ENCODE peak calls at places on chromosome X, in five cellular contexts. One of them, this sample, is unnamed.
A peak's percentile ranks its signal among the peaks of the same experiment; 100 is the strongest.

GRCh38 chrX:151984328-151984727 is 9.9 kb upstream of the GABRE start:
- DNase-seq in astrocyte: peak; percentile 92
- DNase-seq in bronchial epithelial cell: peak; percentile 92
- DNase-seq in AG04450: no peak
- DNase-seq in ovary: no peak
- DNase-seq in this sample: peak; percentile 80

GRCh38 chrX:23816179-23816578 is 33.2 kb downstream of the SAT1 start:
- DNase-seq in astrocyte: no peak
- DNase-seq in bronchial epithelial cell: no peak
- DNase-seq in AG04450: no peak
- DNase-seq in ovary: no peak
- DNase-seq in this sample: no peak

GRCh38 chrX:69616520-69617203 is 749 bp downstream of the EDA start:
- DNase-seq in astrocyte: no peak
- DNase-seq in bronchial epithelial cell: no peak
- DNase-seq in AG04450: no peak
- DNase-seq in ovary: peak; percentile 32
- DNase-seq in this sample: no peak

GRCh38 chrX:155027509-155028066 is 944 bp downstream of the FUNDC2 start:
- DNase-seq in astrocyte: peak; percentile 71
- DNase-seq in bronchial epithelial cell: peak; percentile 61
- DNase-seq in AG04450: no peak
- DNase-seq in ovary: peak; percentile 40
- DNase-seq in this sample: peak; percentile 61

GRCh38 chrX:6738518-6739470 is 203.9 kb upstream of the VCX3A start:
- DNase-seq in astrocyte: no peak
- DNase-seq in bronchial epithelial cell: no peak
- DNase-seq in AG04450: no peak
- DNase-seq in ovary: no peak
- DNase-seq in this sample: no peak

GRCh38 chrX:44130189-44130588 is 157.0 kb upstream of the NDP start:
- DNase-seq in astrocyte: no peak
- DNase-seq in bronchial epithelial cell: no peak
- DNase-seq in AG04450: no peak
- DNase-seq in ovary: no peak
- DNase-seq in this sample: no peak

GRCh38 chrX:49166914-49167739 is 4.6 kb downstream of the MAGIX start:
- DNase-seq in astrocyte: peak; percentile 77
- DNase-seq in bronchial epithelial cell: peak; percentile 69
- DNase-seq in AG04450: no peak
- DNase-seq in ovary: peak; percentile 70
- DNase-seq in this sample: peak; percentile 49

GRCh38 chrX:40912576-40912975 is 172.7 kb upstream of the USP9X start:
- DNase-seq in astrocyte: no peak
- DNase-seq in bronchial epithelial cell: peak; percentile 55
- DNase-seq in AG04450: no peak
- DNase-seq in ovary: no peak
- DNase-seq in this sample: no peak

DNA sequence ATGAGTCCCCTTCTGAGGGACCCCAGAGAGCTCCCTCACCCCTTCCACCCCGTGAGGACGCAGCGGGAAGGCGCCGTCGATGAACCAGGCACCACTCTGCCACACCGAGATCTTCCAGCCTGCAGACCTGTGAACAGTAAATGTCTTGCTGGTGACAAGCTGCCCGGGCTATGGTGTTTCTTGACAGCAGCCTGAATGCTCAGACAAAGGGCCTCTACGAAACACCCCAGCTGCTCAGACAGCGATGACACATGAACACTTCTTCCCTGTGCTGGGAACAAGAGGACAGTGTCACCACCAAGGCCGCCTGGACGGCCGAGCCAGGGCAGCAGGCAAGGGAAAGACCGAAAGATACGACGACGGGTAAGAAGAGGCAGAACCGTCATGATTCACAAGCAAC is 30.6 kb upstream of the GTPBP6 start:
- DNase-seq in astrocyte: no peak
- DNase-seq in bronchial epithelial cell: no peak
- DNase-seq in AG04450: no peak
- DNase-seq in ovary: no peak
- DNase-seq in this sample: no peak
- TF ChIP-seq CTCF in astrocyte: no peak
- TF ChIP-seq CTCF in bronchial epithelial cell: no peak
- TF ChIP-seq CTCF in AG04450: no peak
- TF ChIP-seq CTCF in ovary: no peak
- TF ChIP-seq CTCF in this sample: no peak

GRCh38 chrX:10617186-10617963 is 3.0 kb downstream of the MID1 start:
- DNase-seq in astrocyte: no peak
- DNase-seq in bronchial epithelial cell: no peak
- DNase-seq in AG04450: no peak
- DNase-seq in ovary: no peak
- DNase-seq in this sample: no peak
- H3K4me3 ChIP-seq in astrocyte: peak overlapping the region; percentile 93
- H3K4me3 ChIP-seq in bronchial epithelial cell: no peak overlapping the region
- H3K4me3 ChIP-seq in AG04450: peak overlapping the region; percentile 73
- H3K4me3 ChIP-seq in ovary: peak overlapping the region; percentile 13
- H3K4me3 ChIP-seq in this sample: peak overlapping the region; percentile 68

GRCh38 chrX:150680974-150681373 is 12.2 kb upstream of the MTMR1 start:
- DNase-seq in astrocyte: no peak
- DNase-seq in bronchial epithelial cell: peak; percentile 33
- DNase-seq in AG04450: no peak
- DNase-seq in ovary: peak; percentile 25
- DNase-seq in this sample: no peak
- TF ChIP-seq CTCF in astrocyte: peak; percentile 22
- TF ChIP-seq CTCF in bronchial epithelial cell: peak; percentile 58
- TF ChIP-seq CTCF in AG04450: peak; percentile 39
- TF ChIP-seq CTCF in ovary: no peak
- TF ChIP-seq CTCF in this sample: peak; percentile 41

GRCh38 chrX:65588795-65589194 is 54.2 kb upstream of the LAS1L start:
- DNase-seq in astrocyte: no peak
- DNase-seq in bronchial epithelial cell: no peak
- DNase-seq in AG04450: no peak
- DNase-seq in ovary: no peak
- DNase-seq in this sample: no peak
- H3K4me3 ChIP-seq in astrocyte: no peak overlapping the region
- H3K4me3 ChIP-seq in bronchial epithelial cell: no peak overlapping the region
- H3K4me3 ChIP-seq in AG04450: peak overlapping the region; percentile 44
- H3K4me3 ChIP-seq in ovary: peak overlapping the region; percentile 33
- H3K4me3 ChIP-seq in this sample: no peak overlapping the region

GRCh38 chrX:29687687-29688086 is 527.7 kb upstream of the MAGEB2 start:
- DNase-seq in astrocyte: peak; percentile 57
- DNase-seq in bronchial epithelial cell: peak; percentile 22
- DNase-seq in AG04450: no peak
- DNase-seq in ovary: no peak
- DNase-seq in this sample: no peak
- TF ChIP-seq CTCF in astrocyte: no peak
- TF ChIP-seq CTCF in bronchial epithelial cell: no peak
- TF ChIP-seq CTCF in AG04450: peak; percentile 33
- TF ChIP-seq CTCF in ovary: no peak
- TF ChIP-seq CTCF in this sample: no peak

This sample was measured in AG09309.